ENCODE peak calls at places on chromosomes 11 and 22, in seven cellular contexts. E is stimulated activated CD4-positive, alpha-beta T cell treated with anti-CD3 and anti-CD28 coated beads, TNF-alpha, amount 100 ng/mL, for 24 hours; C is NCI-H2171 treated with DMSO at 0.1 percent for 48 hours; R is T1000; I is anterior cingulate cortex; Y is endothelial cell; B is Daoy. F is an unnamed sample.

GRCh38 chr22:22076937-22077703 is 94.5 kb upstream of the TOP3B start:
- DNase-seq in I (no peak), E (no peak), B (no peak), C (peak), Y (no peak), R (no peak), F (no peak)

GRCh38 chr11:78039919-78040671 is 17.0 kb upstream of the KCTD14 start:
- DNase-seq in C (peak), E (no peak), B (peak), I (peak), Y (peak), R (peak), F (peak)

GRCh38 chr22:32646476-32646875 is 155.0 kb upstream of the TIMP3 start:
- DNase-seq in E (no peak), Y (no peak), R (no peak), I (no peak), C (no peak), B (no peak), F (no peak)

GRCh38 chr11:47171856-47172255 is 4.8 kb downstream of the ARFGAP2 start:
- DNase-seq in R (no peak), C (no peak), E (no peak), I (no peak), B (no peak), Y (no peak), F (peak)

GRCh38 chr11:64352099-64353005 is 6.6 kb upstream of the RPS6KA4 start:
- DNase-seq in C (no peak), Y (no peak), I (no peak), E (no peak), R (no peak), B (no peak), F (no peak)

GRCh38 chr22:48600171-48600570 is 1227.5 kb downstream of the BRD1 start:
- DNase-seq in Y (no peak), C (no peak), E (no peak), R (no peak), B (no peak), I (no peak), F (no peak)

GRCh38 chr11:116742104-116742503 is 30.7 kb downstream of the BUD13 start:
- DNase-seq in Y (no peak), R (no peak), E (no peak), I (no peak), C (no peak), B (peak), F (no peak)

GRCh38 chr11:72223615-72224586 is 666 bp upstream of the INPPL1 start:
- DNase-seq in R (peak), C (peak), B (peak), E (no peak), Y (peak), I (peak), F (peak)

GRCh38 chr11:47987310-47987709 is 7.0 kb downstream of the PTPRJ start:
- DNase-seq in B (no peak), I (no peak), C (no peak), E (no peak), Y (no peak), R (no peak), F (no peak)

GRCh38 chr11:116406042-116406441 is 366.7 kb downstream of the BUD13 start:
- DNase-seq in C (no peak), B (peak), Y (no peak), I (no peak), E (no peak), R (no peak), F (no peak)

GRCh38 chr11:57646756-57647303 is 2.9 kb downstream of the YPEL4 start:
- DNase-seq in B (peak), R (no peak), I (no peak), E (no peak), C (peak), Y (no peak), F (peak)

GRCh38 chr11:27282806-27283205 is 80.2 kb downstream of the CCDC34 start:
- DNase-seq in C (no peak), R (no peak), B (peak), E (no peak), Y (no peak), I (no peak), F (no peak)

GRCh38 chr11:76806608-76807205 is 23.6 kb downstream of the TSKU start:
- DNase-seq in I (no peak), R (no peak), C (no peak), B (no peak), Y (no peak), E (no peak), F (no peak)

GRCh38 chr11:61495801-61496601 is 12.5 kb upstream of the LRRC10B start:
- DNase-seq in R (no peak), B (no peak), E (no peak), I (no peak), C (peak), Y (no peak), F (peak)

GRCh38 chr11:95575517-95575916 is 214.1 kb downstream of the FAM76B start:
- DNase-seq in Y (no peak), R (no peak), E (no peak), I (no peak), C (peak), B (no peak), F (no peak)

GRCh38 chr22:30717331-30717921 is 22.8 kb downstream of the OSBP2 start:
- DNase-seq in B (peak), Y (no peak), I (no peak), E (no peak), C (no peak), R (no peak), F (no peak)

GRCh38 chr11:108508653-108509593 is 10.7 kb upstream of the POGLUT3 start:
- DNase-seq in B (no peak), C (no peak), I (no peak), E (no peak), Y (no peak), R (no peak), F (peak)

GRCh38 chr22:46004105-46004866 is 27.3 kb upstream of the WNT7B start:
- DNase-seq in C (no peak), R (no peak), Y (no peak), E (no peak), B (peak), I (no peak), F (no peak)

GRCh38 chr11:121479355-121479754 is 26.6 kb upstream of the SORL1-AS1 start:
- DNase-seq in C (no peak), B (no peak), Y (peak), R (no peak), E (no peak), I (no peak), F (no peak)

GRCh38 chr11:44247508-44247907 is 62.4 kb downstream of the ALX4 start:
- DNase-seq in I (no peak), R (no peak), B (no peak), C (no peak), E (no peak), Y (no peak), F (no peak)

GRCh38 chr11:134372536-134372935 is 39.5 kb downstream of the B3GAT1 start:
- DNase-seq in R (no peak), I (no peak), B (no peak), Y (no peak), C (no peak), E (no peak), F (no peak)

F was measured in NCI-H82.